ENCODE peak calls at places on chromosome 14, in five cellular contexts. J, O, C, U and X are unnamed samples.

GRCh38 chr14:100535287-100536131 is 51.7 kb downstream of the BEGAIN start:
- DNase-seq in J (no peak), O (peak), C (no peak), U (no peak), X (no peak)

GRCh38 chr14:53956427-53957201 is at the start of gene BMP4:
- DNase-seq in J (peak), O (peak), C (peak), U (peak), X (peak)

GRCh38 chr14:40494483-40494882 is 1062.2 kb upstream of the FBXO33 start:
- DNase-seq in J (no peak), O (no peak), C (no peak), U (no peak), X (no peak)

GRCh38 chr14:97779140-97779539 is 982.0 kb downstream of the VRK1 start:
- DNase-seq in J (no peak), O (no peak), C (no peak), U (no peak), X (no peak)

GRCh38 chr14:33569844-33570716 is 380.8 kb downstream of the EGLN3 start:
- DNase-seq in J (no peak), O (no peak), C (peak), U (no peak), X (no peak)

GRCh38 chr14:53683229-53683628 is 273.4 kb downstream of the BMP4 start:
- DNase-seq in J (no peak), O (no peak), C (peak), U (no peak), X (peak)

GRCh38 chr14:50335389-50335788 is 23.3 kb downstream of the DMAC2L start:
- DNase-seq in J (peak), O (peak), C (no peak), U (peak), X (peak)

GRCh38 chr14:44783899-44784298 is 177.8 kb downstream of the KLHL28 start:
- DNase-seq in J (no peak), O (no peak), C (no peak), U (no peak), X (no peak)

GRCh38 chr14:30621354-30621953 is 665 bp upstream of the SCFD1 start:
- DNase-seq in J (peak), O (no peak), C (peak), U (peak), X (no peak)

GRCh38 chr14:62689741-62690140 is 355.5 kb downstream of the KCNH5 start:
- DNase-seq in J (peak), O (no peak), C (peak), U (no peak), X (no peak)

GRCh38 chr14:61188196-61188595 is 92.9 kb downstream of the TMEM30B start:
- DNase-seq in J (no peak), O (peak), C (no peak), U (no peak), X (no peak)

GRCh38 chr14:99513946-99514551 is 32.8 kb downstream of the CCNK start:
- DNase-seq in J (no peak), O (peak), C (no peak), U (no peak), X (no peak)

GRCh38 chr14:75249251-75249957 is 29.2 kb upstream of the FOS start:
- DNase-seq in J (no peak), O (no peak), C (peak), U (no peak), X (peak)